ENCODE peak calls at places on chromosomes 11 and 22, in ten cellular contexts. One of them, this sample, is unnamed. For H3K4me1 and H3K9me3, the result is how much of the 10 kb centered on the place peaks cover.

GRCh38 chr11:131955901-131956300 is 585.5 kb downstream of the NTM start:
- DNase-seq in body of pancreas: no peak
- DNase-seq in sigmoid colon: no peak
- DNase-seq in IMR-90: no peak
- DNase-seq in HCT116: no peak
- DNase-seq in prostate gland: no peak
- DNase-seq in A549: no peak
- DNase-seq in transverse colon: no peak
- DNase-seq in adrenal gland: no peak
- DNase-seq in heart left ventricle: no peak
- DNase-seq in this sample: no peak

GRCh38 chr11:64384981-64385952 is 26.3 kb downstream of the RPS6KA4 start:
- DNase-seq in HCT116: no peak
- DNase-seq in body of pancreas: no peak
- DNase-seq in transverse colon: no peak
- DNase-seq in IMR-90: no peak
- DNase-seq in sigmoid colon: no peak
- DNase-seq in adrenal gland: no peak
- DNase-seq in A549: no peak
- DNase-seq in heart left ventricle: no peak
- DNase-seq in prostate gland: no peak
- DNase-seq in this sample: no peak

GRCh38 chr22:30266445-30267381 is at the start of gene OSM:
- DNase-seq in transverse colon: peak
- DNase-seq in prostate gland: no peak
- DNase-seq in adrenal gland: peak
- DNase-seq in HCT116: no peak
- DNase-seq in sigmoid colon: peak
- DNase-seq in IMR-90: no peak
- DNase-seq in A549: no peak
- DNase-seq in heart left ventricle: peak
- DNase-seq in body of pancreas: no peak
- DNase-seq in this sample: peak

GRCh38 chr11:2581151-2581930 is 118.5 kb downstream of the KCNQ1OT1 start:
- DNase-seq in adrenal gland: peak
- DNase-seq in HCT116: no peak
- DNase-seq in A549: no peak
- DNase-seq in body of pancreas: peak
- DNase-seq in heart left ventricle: peak
- DNase-seq in prostate gland: no peak
- DNase-seq in sigmoid colon: peak
- DNase-seq in transverse colon: peak
- DNase-seq in IMR-90: no peak
- DNase-seq in this sample: peak

GRCh38 chr11:45500457-45500856 is 165.0 kb downstream of the CHST1 start:
- DNase-seq in adrenal gland: no peak
- DNase-seq in IMR-90: no peak
- DNase-seq in body of pancreas: no peak
- DNase-seq in prostate gland: no peak
- DNase-seq in HCT116: no peak
- DNase-seq in transverse colon: no peak
- DNase-seq in heart left ventricle: no peak
- DNase-seq in A549: no peak
- DNase-seq in sigmoid colon: no peak
- DNase-seq in this sample: no peak

GRCh38 chr22:45423524-45423923 is 10.0 kb downstream of the RIBC2 start:
- DNase-seq in transverse colon: no peak
- DNase-seq in A549: no peak
- DNase-seq in prostate gland: no peak
- DNase-seq in IMR-90: no peak
- DNase-seq in heart left ventricle: no peak
- DNase-seq in body of pancreas: no peak
- DNase-seq in adrenal gland: no peak
- DNase-seq in HCT116: no peak
- DNase-seq in sigmoid colon: no peak
- DNase-seq in this sample: no peak

GRCh38 chr11:117064275-117064674 is 34.0 kb downstream of the SIK3 start:
- DNase-seq in sigmoid colon: no peak
- DNase-seq in heart left ventricle: no peak
- DNase-seq in body of pancreas: no peak
- DNase-seq in HCT116: no peak
- DNase-seq in prostate gland: no peak
- DNase-seq in transverse colon: no peak
- DNase-seq in adrenal gland: no peak
- DNase-seq in A549: no peak
- DNase-seq in IMR-90: peak
- DNase-seq in this sample: no peak

GRCh38 chr11:75949023-75949672 is 134.1 kb downstream of the UVRAG start:
- DNase-seq in transverse colon: no peak
- DNase-seq in heart left ventricle: no peak
- DNase-seq in prostate gland: no peak
- DNase-seq in A549: no peak
- DNase-seq in IMR-90: peak
- DNase-seq in HCT116: no peak
- DNase-seq in adrenal gland: no peak
- DNase-seq in body of pancreas: no peak
- DNase-seq in sigmoid colon: no peak
- DNase-seq in this sample: no peak

GRCh38 chr11:78419327-78419726 is 1.7 kb upstream of the GAB2 start:
- DNase-seq in A549: peak
- DNase-seq in IMR-90: peak
- DNase-seq in heart left ventricle: no peak
- DNase-seq in transverse colon: peak
- DNase-seq in HCT116: no peak
- DNase-seq in adrenal gland: peak
- DNase-seq in body of pancreas: peak
- DNase-seq in sigmoid colon: peak
- DNase-seq in prostate gland: no peak
- DNase-seq in this sample: no peak

GRCh38 chr11:126061707-126062678 is 673 bp downstream of the CDON start:
- DNase-seq in IMR-90: peak
- DNase-seq in prostate gland: peak
- DNase-seq in HCT116: peak
- DNase-seq in heart left ventricle: peak
- DNase-seq in transverse colon: peak
- DNase-seq in body of pancreas: peak
- DNase-seq in adrenal gland: no peak
- DNase-seq in sigmoid colon: peak
- DNase-seq in A549: peak
- DNase-seq in this sample: peak

GRCh38 chr11:91997178-91997577 is 227.4 kb upstream of the FAT3 start:
- DNase-seq in sigmoid colon: no peak
- DNase-seq in IMR-90: no peak
- DNase-seq in HCT116: no peak
- DNase-seq in transverse colon: no peak
- DNase-seq in body of pancreas: no peak
- DNase-seq in adrenal gland: no peak
- DNase-seq in A549: no peak
- DNase-seq in prostate gland: no peak
- DNase-seq in heart left ventricle: no peak
- DNase-seq in this sample: no peak

GRCh38 chr22:40766956-40767355 is 52.2 kb downstream of the SLC25A17 start:
- DNase-seq in prostate gland: no peak
- DNase-seq in body of pancreas: no peak
- DNase-seq in A549: no peak
- DNase-seq in HCT116: no peak
- DNase-seq in IMR-90: no peak
- DNase-seq in heart left ventricle: no peak
- DNase-seq in sigmoid colon: no peak
- DNase-seq in adrenal gland: no peak
- DNase-seq in transverse colon: no peak
- DNase-seq in this sample: no peak

GRCh38 chr11:114440121-114440860 is 1.0 kb downstream of the REXO2 start:
- DNase-seq in IMR-90: peak
- DNase-seq in heart left ventricle: no peak
- DNase-seq in body of pancreas: no peak
- DNase-seq in sigmoid colon: no peak
- DNase-seq in prostate gland: no peak
- DNase-seq in A549: no peak
- DNase-seq in transverse colon: no peak
- DNase-seq in HCT116: no peak
- DNase-seq in adrenal gland: no peak
- DNase-seq in this sample: no peak

GRCh38 chr11:61579398-61580291 is 1.2 kb downstream of the SYT7 start:
- DNase-seq in sigmoid colon: no peak
- DNase-seq in transverse colon: no peak
- DNase-seq in heart left ventricle: no peak
- DNase-seq in A549: no peak
- DNase-seq in HCT116: no peak
- DNase-seq in body of pancreas: no peak
- DNase-seq in prostate gland: no peak
- DNase-seq in adrenal gland: no peak
- DNase-seq in IMR-90: no peak
- DNase-seq in this sample: no peak
- TF ChIP-seq POLR2A in sigmoid colon: no peak
- TF ChIP-seq POLR2A in transverse colon: no peak
- TF ChIP-seq POLR2A in heart left ventricle: no peak
- TF ChIP-seq POLR2A in A549: no peak
- TF ChIP-seq POLR2A in HCT116: no peak
- TF ChIP-seq POLR2A in body of pancreas: no peak
- TF ChIP-seq POLR2A in prostate gland: no peak
- TF ChIP-seq POLR2A in adrenal gland: no peak
- TF ChIP-seq POLR2A in IMR-90: no peak
- TF ChIP-seq POLR2A in this sample: no peak

DNA sequence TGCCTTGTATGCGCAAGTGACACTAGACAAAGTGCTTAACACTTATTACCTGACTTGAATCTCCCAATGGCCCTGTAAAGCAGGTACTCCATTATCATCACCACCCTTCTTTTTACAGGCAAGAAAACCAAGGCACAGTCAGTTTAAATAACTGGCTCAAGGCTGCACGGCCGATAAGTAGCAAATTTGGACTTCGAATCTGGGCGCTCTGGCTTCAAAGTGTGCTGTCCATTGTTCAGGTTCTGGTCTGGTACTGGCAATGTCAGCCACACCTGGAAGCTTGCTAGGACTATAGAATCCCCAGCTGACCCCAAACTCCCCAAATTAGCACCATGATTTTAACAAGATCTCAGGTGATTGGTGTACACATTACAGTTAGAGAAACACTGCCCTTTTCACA is 19.3 kb upstream of the EHF start:
- DNase-seq in body of pancreas: no peak
- DNase-seq in sigmoid colon: no peak
- DNase-seq in IMR-90: no peak
- DNase-seq in transverse colon: no peak
- DNase-seq in heart left ventricle: no peak
- DNase-seq in adrenal gland: no peak
- DNase-seq in HCT116: no peak
- DNase-seq in A549: no peak
- DNase-seq in prostate gland: no peak
- DNase-seq in this sample: no peak
- H3K4me1 ChIP-seq in body of pancreas: half or more
- H3K4me1 ChIP-seq in sigmoid colon: under half
- H3K4me1 ChIP-seq in IMR-90: under half
- H3K4me1 ChIP-seq in transverse colon: half or more
- H3K4me1 ChIP-seq in heart left ventricle: under half
- H3K4me1 ChIP-seq in adrenal gland: under half
- H3K4me1 ChIP-seq in HCT116: half or more
- H3K4me1 ChIP-seq in A549: half or more
- H3K4me1 ChIP-seq in prostate gland: under half
- H3K4me1 ChIP-seq in this sample: under half

GRCh38 chr11:43467958-43468357 is 109.2 kb downstream of the TTC17 start:
- DNase-seq in sigmoid colon: no peak
- DNase-seq in A549: no peak
- DNase-seq in IMR-90: no peak
- DNase-seq in heart left ventricle: no peak
- DNase-seq in body of pancreas: no peak
- DNase-seq in HCT116: no peak
- DNase-seq in transverse colon: no peak
- DNase-seq in adrenal gland: no peak
- DNase-seq in prostate gland: no peak
- DNase-seq in this sample: no peak

GRCh38 chr11:43458486-43458885 is 99.8 kb downstream of the TTC17 start:
- DNase-seq in prostate gland: no peak
- DNase-seq in transverse colon: no peak
- DNase-seq in adrenal gland: no peak
- DNase-seq in sigmoid colon: no peak
- DNase-seq in HCT116: no peak
- DNase-seq in heart left ventricle: no peak
- DNase-seq in A549: no peak
- DNase-seq in body of pancreas: no peak
- DNase-seq in IMR-90: no peak
- DNase-seq in this sample: no peak

DNA sequence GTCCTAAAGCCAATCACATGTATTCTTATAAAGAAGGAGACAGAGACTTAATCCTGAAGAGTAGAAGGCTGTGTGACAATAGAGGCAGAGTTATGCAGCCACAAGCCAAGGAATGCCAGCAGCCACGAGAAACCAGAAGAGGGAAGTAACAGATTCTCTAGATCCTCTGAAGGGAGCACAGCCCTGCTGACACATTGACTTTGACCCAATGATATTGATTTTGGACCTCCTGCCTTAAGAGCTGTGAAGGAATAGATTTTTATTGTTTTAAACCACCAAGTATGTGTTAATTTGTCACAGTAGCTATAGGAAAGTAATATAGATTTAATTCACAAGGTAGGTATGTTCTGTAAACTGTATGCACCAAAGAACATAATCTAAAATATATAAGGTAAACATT is 103.6 kb downstream of the TTC17 start:
- DNase-seq in prostate gland: no peak
- DNase-seq in A549: no peak
- DNase-seq in adrenal gland: no peak
- DNase-seq in heart left ventricle: no peak
- DNase-seq in IMR-90: no peak
- DNase-seq in transverse colon: no peak
- DNase-seq in sigmoid colon: no peak
- DNase-seq in HCT116: no peak
- DNase-seq in body of pancreas: no peak
- DNase-seq in this sample: no peak
- H3K9me3 ChIP-seq in prostate gland: under half
- H3K9me3 ChIP-seq in A549: under half
- H3K9me3 ChIP-seq in adrenal gland: under half
- H3K9me3 ChIP-seq in heart left ventricle: under half
- H3K9me3 ChIP-seq in IMR-90: under half
- H3K9me3 ChIP-seq in transverse colon: under half
- H3K9me3 ChIP-seq in sigmoid colon: under half
- H3K9me3 ChIP-seq in HCT116: under half
- H3K9me3 ChIP-seq in body of pancreas: under half
- H3K9me3 ChIP-seq in this sample: under half

DNA sequence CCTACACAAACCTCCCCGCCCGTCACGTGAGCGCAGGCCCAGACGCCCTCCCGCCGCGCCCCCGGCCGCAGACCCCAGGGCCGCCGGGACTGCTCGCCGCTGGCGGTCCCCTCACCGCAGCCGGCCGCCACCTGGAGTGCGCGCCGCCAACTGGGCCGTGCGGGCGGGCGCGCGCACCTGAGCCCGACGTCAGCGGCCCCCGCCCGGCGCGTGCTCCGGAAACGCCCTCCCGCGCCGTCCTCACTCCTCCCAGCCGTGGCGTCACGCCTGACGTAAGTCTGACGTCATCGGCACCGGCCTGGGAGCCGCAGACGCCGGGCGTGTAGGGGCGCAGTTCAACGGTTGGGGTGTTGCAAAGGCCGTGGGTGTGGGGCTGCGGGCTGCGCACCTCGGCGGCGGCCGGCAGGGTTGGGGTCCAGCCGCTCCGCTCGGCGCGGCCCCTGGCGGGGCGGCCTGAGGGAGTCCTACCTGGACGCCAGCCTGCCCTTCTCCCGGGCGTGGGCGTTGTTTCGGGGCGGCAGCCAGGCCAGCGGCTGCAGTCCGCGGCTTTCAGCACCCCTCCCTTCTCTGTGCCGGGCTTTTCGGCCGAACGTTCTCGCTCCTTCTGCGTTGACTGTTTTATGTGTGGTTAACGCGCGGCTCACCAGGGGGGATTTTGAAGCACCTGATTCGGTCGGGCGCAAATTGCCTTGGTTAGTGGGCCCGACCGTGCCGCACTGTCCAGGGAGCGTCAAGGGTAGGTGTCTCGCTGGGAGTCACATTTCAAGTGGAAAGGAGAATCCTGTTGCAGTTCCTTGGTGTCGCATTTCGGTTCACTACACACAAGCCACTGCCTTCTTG is at the start of gene JOSD1:
- DNase-seq in prostate gland: peak
- DNase-seq in HCT116: peak
- DNase-seq in A549: peak
- DNase-seq in adrenal gland: peak
- DNase-seq in IMR-90: peak
- DNase-seq in heart left ventricle: peak
- DNase-seq in body of pancreas: peak
- DNase-seq in sigmoid colon: peak
- DNase-seq in transverse colon: peak
- DNase-seq in this sample: peak
- TF ChIP-seq POLR2A in prostate gland: peak
- TF ChIP-seq POLR2A in HCT116: peak
- TF ChIP-seq POLR2A in A549: peak
- TF ChIP-seq POLR2A in adrenal gland: peak
- TF ChIP-seq POLR2A in IMR-90: peak
- TF ChIP-seq POLR2A in heart left ventricle: peak
- TF ChIP-seq POLR2A in body of pancreas: peak
- TF ChIP-seq POLR2A in sigmoid colon: peak
- TF ChIP-seq POLR2A in transverse colon: peak
- TF ChIP-seq POLR2A in this sample: peak